ENCODE peak calls at places on chromosomes 7 and 10, in seven cellular contexts. Y, Z, M, S, H, R and N are unnamed samples.
A peak's percentile ranks its signal among the peaks of the same experiment; 100 is the strongest.

GRCh38 chr10:5645944-5646617 is 20.3 kb downstream of the ASB13 start:
- DNase-seq in Y (no peak), Z (no peak), M (no peak), S (no peak), H (no peak), R (no peak), N (no peak)

GRCh38 chr10:133241501-133242205 is 4.0 kb downstream of the VENTX start:
- DNase-seq in Y (no peak), Z (no peak), M (no peak), S (no peak), H (peak; percentile 6), R (no peak), N (no peak)

GRCh38 chr7:142436601-142437000 is 178.7 kb upstream of the PRSS58 start:
- DNase-seq in Y (no peak), Z (no peak), M (no peak), S (no peak), H (no peak), R (no peak), N (no peak)

GRCh38 chr10:126262971-126263370 is 125.3 kb downstream of the ADAM12 start:
- DNase-seq in Y (no peak), Z (no peak), M (no peak), S (no peak), H (no peak), R (no peak), N (no peak)

GRCh38 chr10:121406823-121407545 is 191.3 kb downstream of the FGFR2 start:
- DNase-seq in Y (no peak), Z (no peak), M (no peak), S (no peak), H (no peak), R (no peak), N (no peak)

GRCh38 chr7:39624202-39624807 is 933 bp downstream of the RALA start:
- DNase-seq in Y (no peak), Z (peak; percentile 16), M (peak; percentile 17), S (no peak), H (no peak), R (no peak), N (peak; percentile 16)

GRCh38 chr10:80487791-80488538 is 33.9 kb downstream of the TSPAN14 start:
- DNase-seq in Y (no peak), Z (peak; percentile 44), M (peak; percentile 42), S (peak; percentile 83), H (no peak), R (no peak), N (no peak)

GRCh38 chr10:6174201-6174874 is 28.4 kb upstream of the PFKFB3 start:
- DNase-seq in Y (no peak), Z (no peak), M (no peak), S (no peak), H (no peak), R (peak; percentile 76), N (no peak)

GRCh38 chr7:30709549-30709948 is 27.3 kb upstream of the CRHR2 start:
- DNase-seq in Y (no peak), Z (no peak), M (no peak), S (no peak), H (no peak), R (no peak), N (no peak)

GRCh38 chr10:17787087-17787942 is 21.8 kb upstream of the MRC1 start:
- DNase-seq in Y (no peak), Z (no peak), M (no peak), S (no peak), H (no peak), R (no peak), N (no peak)

GRCh38 chr7:1926908-1927306 is 256.8 kb downstream of the ELFN1 start:
- DNase-seq in Y (no peak), Z (no peak), M (no peak), S (no peak), H (no peak), R (no peak), N (no peak)

GRCh38 chr10:99345350-99345749 is 16.2 kb downstream of the CNNM1 start:
- DNase-seq in Y (no peak), Z (no peak), M (no peak), S (no peak), H (no peak), R (no peak), N (no peak)

GRCh38 chr10:27100800-27101347 is 580 bp upstream of the ANKRD26 start:
- DNase-seq in Y (no peak), Z (peak; percentile 16), M (no peak), S (no peak), H (no peak), R (no peak), N (no peak)

GRCh38 chr10:110910138-110910537 is 8.8 kb downstream of the BBIP1 start:
- DNase-seq in Y (no peak), Z (no peak), M (no peak), S (no peak), H (no peak), R (no peak), N (no peak)

GRCh38 chr10:70843776-70844489 is 28.2 kb downstream of the SGPL1 start:
- DNase-seq in Y (no peak), Z (no peak), M (peak; percentile 47), S (no peak), H (no peak), R (no peak), N (peak; percentile 26)

GRCh38 chr10:77311186-77311585 is 326.4 kb downstream of the KCNMA1 start:
- DNase-seq in Y (no peak), Z (no peak), M (no peak), S (no peak), H (no peak), R (no peak), N (no peak)

GRCh38 chr7:103714377-103714927 is 268.4 kb upstream of the SLC26A5 start:
- DNase-seq in Y (no peak), Z (no peak), M (no peak), S (no peak), H (no peak), R (no peak), N (no peak)

GRCh38 chr10:6050801-6051445 is 11.2 kb downstream of the IL2RA start:
- DNase-seq in Y (peak; percentile 87), Z (peak; percentile 90), M (peak; percentile 92), S (peak; percentile 74), H (no peak), R (peak; percentile 81), N (no peak)

GRCh38 chr10:73304876-73305275 is 52.4 kb upstream of the MRPS16 start:
- DNase-seq in Y (no peak), Z (no peak), M (no peak), S (no peak), H (no peak), R (no peak), N (no peak)

GRCh38 chr10:118277871-118278270 is 64.3 kb downstream of the FAM204A start:
- DNase-seq in Y (no peak), Z (no peak), M (no peak), S (no peak), H (no peak), R (no peak), N (no peak)

GRCh38 chr10:88152720-88153119 is 289.3 kb downstream of the PTEN start:
- DNase-seq in Y (peak; percentile 30), Z (no peak), M (peak; percentile 19), S (no peak), H (no peak), R (no peak), N (no peak)

GRCh38 chr10:77562742-77563141 is 74.9 kb downstream of the KCNMA1 start:
- DNase-seq in Y (no peak), Z (no peak), M (no peak), S (no peak), H (no peak), R (no peak), N (no peak)

GRCh38 chr10:5317547-5318107 is 47.1 kb upstream of the UCN3 start:
- DNase-seq in Y (peak; percentile 53), Z (peak; percentile 29), M (no peak), S (no peak), H (no peak), R (no peak), N (no peak)

GRCh38 chr10:30039567-30039966 is 19.8 kb downstream of the JCAD start:
- DNase-seq in Y (no peak), Z (no peak), M (no peak), S (no peak), H (no peak), R (no peak), N (no peak)

GRCh38 chr7:16359201-16359600 is 62.1 kb downstream of the CRPPA start:
- DNase-seq in Y (no peak), Z (no peak), M (no peak), S (no peak), H (no peak), R (no peak), N (no peak)

GRCh38 chr10:34489973-34490372 is 325.1 kb downstream of the PARD3 start:
- DNase-seq in Y (no peak), Z (no peak), M (peak; percentile 9), S (no peak), H (no peak), R (no peak), N (no peak)